ENCODE peak calls at places on chromosomes 5 and 9, in five cellular contexts. H is hypothalamus, Y is anterior cingulate cortex, A is epithelial cell of esophagus, D is GM13977. O is an unnamed sample.

GRCh38 chr9:135020481-135021392 is 66.7 kb upstream of the OLFM1 start:
- DNase-seq in Y (no peak), H (no peak), A (no peak), D (no peak), O (no peak)

GRCh38 chr9:12770261-12770660 is 4.6 kb upstream of the LURAP1L start:
- DNase-seq in D (no peak), H (no peak), A (no peak), Y (no peak), O (no peak)

GRCh38 chr5:87243161-87243877 is 24.4 kb upstream of the RASA1 start:
- DNase-seq in H (no peak), D (no peak), A (peak), Y (no peak), O (no peak)

GRCh38 chr9:110571801-110572490 is 7.6 kb downstream of the SVEP1 start:
- DNase-seq in D (no peak), Y (no peak), H (no peak), A (no peak), O (no peak)

GRCh38 chr9:122058051-122058450 is 35.1 kb downstream of the TTLL11 start:
- DNase-seq in A (no peak), Y (no peak), H (no peak), D (no peak), O (no peak)

GRCh38 chr5:117161718-117162386 is 587.2 kb upstream of the SEMA6A start:
- DNase-seq in Y (no peak), D (no peak), A (no peak), H (no peak), O (no peak)

GRCh38 chr5:169258372-169259000 is 42.5 kb downstream of the SLIT3 start:
- DNase-seq in A (no peak), Y (no peak), H (no peak), D (no peak), O (no peak)

GRCh38 chr5:14331377-14331776 is 188.2 kb downstream of the TRIO start:
- DNase-seq in Y (no peak), A (no peak), D (no peak), H (no peak), O (peak)

GRCh38 chr5:132050136-132050535 is 10.3 kb upstream of the IL3 start:
- DNase-seq in Y (no peak), H (no peak), A (no peak), D (no peak), O (no peak)

GRCh38 chr5:158364367-158364766 is 505.4 kb upstream of the CLINT1 start:
- DNase-seq in D (no peak), A (peak), H (no peak), Y (no peak), O (no peak)

GRCh38 chr5:66425842-66426241 is 170.4 kb upstream of the MAST4 start:
- DNase-seq in D (no peak), A (no peak), H (no peak), Y (no peak), O (no peak)

GRCh38 chr5:128536229-128536860 is 1.7 kb downstream of the FBN2 start:
- DNase-seq in Y (no peak), D (no peak), A (no peak), H (no peak), O (no peak)

GRCh38 chr9:88580961-88581360 is 46.0 kb downstream of the NXNL2 start:
- DNase-seq in A (peak), D (no peak), Y (no peak), H (no peak), O (no peak)

GRCh38 chr9:72092820-72093219 is 32.4 kb upstream of the C9orf57 start:
- DNase-seq in A (no peak), D (no peak), Y (no peak), H (no peak), O (no peak)

GRCh38 chr5:58273705-58274104 is 186.2 kb downstream of the PLK2 start:
- DNase-seq in A (no peak), H (no peak), D (no peak), Y (no peak), O (no peak)

GRCh38 chr9:9004844-9005243 is 1205.3 kb upstream of the DMAC1 start:
- DNase-seq in Y (no peak), A (no peak), H (no peak), D (no peak), O (no peak)

GRCh38 chr5:54021413-54022155 is 288.8 kb downstream of the ARL15 start:
- DNase-seq in H (no peak), A (peak), D (no peak), Y (no peak), O (no peak)

GRCh38 chr5:62268792-62269191 is 37.2 kb upstream of the KIF2A start:
- DNase-seq in Y (no peak), H (no peak), A (no peak), D (no peak), O (no peak)

GRCh38 chr5:17238521-17239041 is 21.1 kb downstream of the BASP1 start:
- DNase-seq in H (no peak), D (no peak), A (peak), Y (no peak), O (no peak)

GRCh38 chr5:138623053-138623452 is 47.9 kb upstream of the HSPA9 start:
- DNase-seq in A (no peak), H (no peak), Y (no peak), D (no peak), O (no peak)

GRCh38 chr9:137502008-137502913 is 43.1 kb upstream of the NSMF start:
- DNase-seq in Y (no peak), H (no peak), A (no peak), D (peak), O (peak)

GRCh38 chr9:81759680-81760215 is 70.4 kb upstream of the TLE1 start:
- DNase-seq in A (peak), Y (no peak), D (no peak), H (no peak), O (no peak)

GRCh38 chr9:84754461-84754860 is 84.9 kb downstream of the NTRK2 start:
- DNase-seq in A (no peak), Y (no peak), H (no peak), D (no peak), O (no peak)

GRCh38 chr5:162068412-162068811 is 839 bp downstream of the GABRG2 start:
- DNase-seq in D (no peak), Y (no peak), H (no peak), A (peak), O (no peak)

GRCh38 chr5:141742866-141743651 is 61.0 kb upstream of the ARAP3 start:
- DNase-seq in D (no peak), Y (no peak), A (peak), H (no peak), O (no peak)

GRCh38 chr9:101528015-101528414 is 5.6 kb upstream of the RNF20 start:
- DNase-seq in D (no peak), A (no peak), H (no peak), Y (no peak), O (no peak)

GRCh38 chr5:77301447-77301878 is 91.0 kb downstream of the PDE8B start:
- DNase-seq in A (no peak), D (no peak), H (no peak), Y (no peak), O (no peak)

GRCh38 chr5:87127426-87127825 is 140.3 kb upstream of the RASA1 start:
- DNase-seq in D (no peak), H (no peak), A (peak), Y (no peak), O (no peak)

GRCh38 chr9:114696814-114697544 is 15.0 kb upstream of the TEX48 start:
- DNase-seq in H (no peak), Y (no peak), D (peak), A (no peak), O (no peak)

GRCh38 chr9:73080110-73080683 is 71.5 kb upstream of the ANXA1 start:
- DNase-seq in D (no peak), H (no peak), Y (no peak), A (no peak), O (no peak)

GRCh38 chr5:81513982-81514381 is 120.0 kb upstream of the ACOT12 start:
- DNase-seq in D (no peak), Y (no peak), H (no peak), A (peak), O (peak)

GRCh38 chr9:17134843-17135577 is at the start of gene CNTLN:
- DNase-seq in H (peak), Y (peak), D (peak), A (peak), O (peak)

GRCh38 chr9:14314929-14315753 is 1.2 kb upstream of the NFIB start:
- DNase-seq in H (peak), Y (peak), D (peak), A (peak), O (peak)

GRCh38 chr5:148075529-148075928 is 11.7 kb downstream of the SPINK5 start:
- DNase-seq in H (no peak), A (no peak), D (no peak), Y (no peak), O (no peak)

GRCh38 chr5:43255704-43256103 is 57.5 kb downstream of the HMGCS1 start:
- DNase-seq in Y (no peak), A (no peak), D (no peak), H (no peak), O (no peak)

GRCh38 chr5:52822437-52822836 is 34.7 kb downstream of the ITGA1 start:
- DNase-seq in H (no peak), Y (no peak), A (no peak), D (no peak), O (no peak)

GRCh38 chr9:86126998-86127972 is 27.9 kb upstream of the GOLM1 start:
- DNase-seq in Y (peak), H (peak), A (peak), D (peak), O (no peak)

GRCh38 chr5:97094579-97095317 is 47.7 kb downstream of the LIX1 start:
- DNase-seq in H (no peak), D (peak), Y (no peak), A (no peak), O (no peak)

GRCh38 chr9:7284517-7284916 is 515.1 kb downstream of the DMAC1 start:
- DNase-seq in D (no peak), H (no peak), Y (no peak), A (no peak), O (no peak)

GRCh38 chr5:166356096-166356495 is 1935.3 kb upstream of the WWC1 start:
- DNase-seq in H (no peak), D (no peak), Y (no peak), A (no peak), O (no peak)